ENCODE peak calls at places on chromosomes 2 and 18, in five cellular contexts. One of them, this sample, is unnamed. For H3K9me3 and H3K4me1, the result is how much of the 10 kb centered on the place peaks cover.

GRCh38 chr2:206218792-206219509 is 55.5 kb upstream of the ZDBF2 start:
- DNase-seq in CD8-positive, alpha-beta memory T cell: no peak
- DNase-seq in tibial artery: no peak
- DNase-seq in left ventricle myocardium inferior: no peak
- DNase-seq in hepatocyte: no peak
- DNase-seq in this sample: no peak

GRCh38 chr2:2252179-2252578 is 78.9 kb downstream of the MYT1L start:
- DNase-seq in CD8-positive, alpha-beta memory T cell: no peak
- DNase-seq in tibial artery: no peak
- DNase-seq in left ventricle myocardium inferior: no peak
- DNase-seq in hepatocyte: no peak
- DNase-seq in this sample: no peak

GRCh38 chr2:207073791-207074678 is 91.7 kb downstream of the KLF7 start:
- DNase-seq in CD8-positive, alpha-beta memory T cell: no peak
- DNase-seq in tibial artery: no peak
- DNase-seq in left ventricle myocardium inferior: no peak
- DNase-seq in hepatocyte: no peak
- DNase-seq in this sample: no peak

GRCh38 chr18:12766986-12767433 is 64.2 kb downstream of the PSMG2 start:
- DNase-seq in CD8-positive, alpha-beta memory T cell: no peak
- DNase-seq in tibial artery: no peak
- DNase-seq in left ventricle myocardium inferior: no peak
- DNase-seq in hepatocyte: peak
- DNase-seq in this sample: no peak

GRCh38 chr2:186256540-186256939 is 229.5 kb upstream of the ZC3H15 start:
- DNase-seq in CD8-positive, alpha-beta memory T cell: no peak
- DNase-seq in tibial artery: no peak
- DNase-seq in left ventricle myocardium inferior: no peak
- DNase-seq in hepatocyte: peak
- DNase-seq in this sample: no peak

GRCh38 chr2:144071461-144071860 is 448.5 kb downstream of the ZEB2 start:
- DNase-seq in CD8-positive, alpha-beta memory T cell: no peak
- DNase-seq in tibial artery: no peak
- DNase-seq in left ventricle myocardium inferior: no peak
- DNase-seq in hepatocyte: no peak
- DNase-seq in this sample: no peak

GRCh38 chr2:12717988-12718661 is 1.4 kb downstream of the TRIB2 start:
- DNase-seq in CD8-positive, alpha-beta memory T cell: no peak
- DNase-seq in tibial artery: no peak
- DNase-seq in left ventricle myocardium inferior: no peak
- DNase-seq in hepatocyte: peak
- DNase-seq in this sample: peak

GRCh38 chr18:3648695-3649094 is 198.7 kb downstream of the TGIF1 start:
- DNase-seq in CD8-positive, alpha-beta memory T cell: no peak
- DNase-seq in tibial artery: no peak
- DNase-seq in left ventricle myocardium inferior: no peak
- DNase-seq in hepatocyte: no peak
- DNase-seq in this sample: no peak

GRCh38 chr18:3008546-3008945 is 4.4 kb downstream of the LPIN2 start:
- DNase-seq in CD8-positive, alpha-beta memory T cell: no peak
- DNase-seq in tibial artery: no peak
- DNase-seq in left ventricle myocardium inferior: no peak
- DNase-seq in hepatocyte: no peak
- DNase-seq in this sample: no peak

GRCh38 chr2:68789603-68790002 is 55.0 kb downstream of the ARHGAP25 start:
- DNase-seq in CD8-positive, alpha-beta memory T cell: no peak
- DNase-seq in tibial artery: no peak
- DNase-seq in left ventricle myocardium inferior: no peak
- DNase-seq in hepatocyte: no peak
- DNase-seq in this sample: no peak

GRCh38 chr2:73000808-73001570 is 70.5 kb downstream of the SFXN5 start:
- DNase-seq in CD8-positive, alpha-beta memory T cell: no peak
- DNase-seq in tibial artery: no peak
- DNase-seq in left ventricle myocardium inferior: no peak
- DNase-seq in hepatocyte: peak
- DNase-seq in this sample: no peak

GRCh38 chr2:226678422-226678821 is 121.2 kb downstream of the IRS1 start:
- DNase-seq in CD8-positive, alpha-beta memory T cell: no peak
- DNase-seq in tibial artery: no peak
- DNase-seq in left ventricle myocardium inferior: peak
- DNase-seq in hepatocyte: no peak
- DNase-seq in this sample: no peak

GRCh38 chr2:38598991-38599295 is 3.8 kb downstream of the HNRNPLL start:
- DNase-seq in CD8-positive, alpha-beta memory T cell: no peak
- DNase-seq in tibial artery: no peak
- DNase-seq in left ventricle myocardium inferior: no peak
- DNase-seq in hepatocyte: no peak
- DNase-seq in this sample: no peak

GRCh38 chr2:203164311-203164935 is 74.4 kb upstream of the CYP20A1 start:
- DNase-seq in CD8-positive, alpha-beta memory T cell: no peak
- DNase-seq in tibial artery: no peak
- DNase-seq in left ventricle myocardium inferior: no peak
- DNase-seq in hepatocyte: peak
- DNase-seq in this sample: no peak

GRCh38 chr2:240257940-240258580 is 117.6 kb upstream of the OTOS start:
- DNase-seq in CD8-positive, alpha-beta memory T cell: no peak
- DNase-seq in tibial artery: no peak
- DNase-seq in left ventricle myocardium inferior: no peak
- DNase-seq in hepatocyte: no peak
- DNase-seq in this sample: no peak

GRCh38 chr18:2274613-2275012 is 296.7 kb downstream of the METTL4 start:
- DNase-seq in CD8-positive, alpha-beta memory T cell: no peak
- DNase-seq in tibial artery: no peak
- DNase-seq in left ventricle myocardium inferior: no peak
- DNase-seq in hepatocyte: no peak
- DNase-seq in this sample: no peak

GRCh38 chr2:142180820-142181533 is 50.2 kb upstream of the LRP1B start:
- DNase-seq in CD8-positive, alpha-beta memory T cell: no peak
- DNase-seq in tibial artery: no peak
- DNase-seq in left ventricle myocardium inferior: no peak
- DNase-seq in hepatocyte: peak
- DNase-seq in this sample: peak

GRCh38 chr2:32479224-32479623 is 122.4 kb downstream of the BIRC6 start:
- DNase-seq in CD8-positive, alpha-beta memory T cell: no peak
- DNase-seq in tibial artery: no peak
- DNase-seq in left ventricle myocardium inferior: no peak
- DNase-seq in hepatocyte: no peak
- DNase-seq in this sample: no peak

GRCh38 chr18:48470484-48471180 is 61.4 kb upstream of the ZBTB7C start:
- DNase-seq in CD8-positive, alpha-beta memory T cell: no peak
- DNase-seq in tibial artery: no peak
- DNase-seq in left ventricle myocardium inferior: no peak
- DNase-seq in hepatocyte: no peak
- DNase-seq in this sample: no peak
- H3K9me3 ChIP-seq in CD8-positive, alpha-beta memory T cell: under half
- H3K9me3 ChIP-seq in tibial artery: under half
- H3K9me3 ChIP-seq in left ventricle myocardium inferior: under half
- H3K9me3 ChIP-seq in hepatocyte: under half
- H3K9me3 ChIP-seq in this sample: under half

GRCh38 chr18:8799593-8799992 is 94.2 kb downstream of the MTCL1 start:
- DNase-seq in CD8-positive, alpha-beta memory T cell: no peak
- DNase-seq in tibial artery: no peak
- DNase-seq in left ventricle myocardium inferior: no peak
- DNase-seq in hepatocyte: no peak
- DNase-seq in this sample: no peak
- H3K4me1 ChIP-seq in CD8-positive, alpha-beta memory T cell: under half
- H3K4me1 ChIP-seq in tibial artery: under half
- H3K4me1 ChIP-seq in left ventricle myocardium inferior: under half
- H3K4me1 ChIP-seq in hepatocyte: under half
- H3K4me1 ChIP-seq in this sample: under half

GRCh38 chr2:164960159-164960558 is 4.8 kb upstream of the SLC38A11 start:
- DNase-seq in CD8-positive, alpha-beta memory T cell: no peak
- DNase-seq in tibial artery: no peak
- DNase-seq in left ventricle myocardium inferior: no peak
- DNase-seq in hepatocyte: no peak
- DNase-seq in this sample: no peak
- H3K9me3 ChIP-seq in CD8-positive, alpha-beta memory T cell: under half
- H3K9me3 ChIP-seq in tibial artery: under half
- H3K9me3 ChIP-seq in left ventricle myocardium inferior: under half
- H3K9me3 ChIP-seq in hepatocyte: under half
- H3K9me3 ChIP-seq in this sample: under half

DNA sequence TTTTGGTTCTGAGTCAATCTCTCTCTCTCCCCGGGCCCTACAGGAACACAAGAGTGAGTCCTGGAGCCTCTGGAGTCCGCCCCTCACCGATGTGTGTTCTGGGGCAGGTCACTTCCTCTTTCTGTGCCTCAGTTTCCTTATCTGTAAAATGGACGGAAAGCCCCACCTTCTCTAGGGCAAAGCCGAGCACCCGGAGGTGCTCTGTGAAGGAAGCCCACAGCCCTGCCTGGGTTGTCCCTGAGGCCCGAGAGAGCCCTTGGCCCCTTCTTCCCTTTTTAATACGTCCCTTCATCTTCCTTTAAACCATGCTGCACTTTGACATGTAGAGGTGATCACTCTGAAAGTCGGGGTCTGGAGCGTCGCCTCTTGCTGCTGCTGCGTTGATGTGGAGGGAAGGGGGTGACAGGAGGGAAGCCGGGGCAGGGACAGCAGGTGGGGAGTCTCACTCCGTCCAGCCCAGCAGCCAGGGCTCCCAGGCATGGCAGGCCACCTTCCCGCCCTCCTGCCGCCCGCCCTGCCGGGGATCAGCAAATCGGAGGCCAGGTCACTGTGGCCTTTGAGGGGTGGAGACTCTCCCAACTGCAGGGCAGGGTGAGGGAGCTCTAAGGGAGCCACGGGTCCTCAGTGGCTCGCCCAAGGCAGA is 136.1 kb upstream of the ID2 start:
- DNase-seq in CD8-positive, alpha-beta memory T cell: no peak
- DNase-seq in tibial artery: no peak
- DNase-seq in left ventricle myocardium inferior: peak
- DNase-seq in hepatocyte: no peak
- DNase-seq in this sample: no peak
- H3K4me1 ChIP-seq in CD8-positive, alpha-beta memory T cell: under half
- H3K4me1 ChIP-seq in tibial artery: under half
- H3K4me1 ChIP-seq in left ventricle myocardium inferior: under half
- H3K4me1 ChIP-seq in hepatocyte: under half
- H3K4me1 ChIP-seq in this sample: under half

DNA sequence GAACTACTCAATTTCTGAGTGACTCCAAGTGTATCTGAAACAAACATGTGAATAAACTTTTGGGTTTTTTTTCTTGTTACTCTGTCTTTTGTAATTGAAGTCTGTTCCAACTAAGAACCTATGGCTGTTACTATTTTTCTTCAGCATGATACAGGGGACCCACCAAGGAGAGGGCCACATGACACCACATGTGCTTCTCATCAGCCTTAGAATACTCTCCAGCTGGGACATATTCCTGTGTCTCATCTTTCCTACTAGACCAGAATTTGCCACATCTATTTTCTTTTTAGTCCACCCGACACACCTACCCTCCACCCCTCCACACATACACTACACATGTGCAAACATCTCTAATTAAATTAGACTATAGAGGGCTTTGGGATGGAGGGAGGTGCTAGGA is 191.7 kb upstream of the NDUFV2 start:
- DNase-seq in CD8-positive, alpha-beta memory T cell: no peak
- DNase-seq in tibial artery: no peak
- DNase-seq in left ventricle myocardium inferior: no peak
- DNase-seq in hepatocyte: no peak
- DNase-seq in this sample: no peak
- H3K9me3 ChIP-seq in CD8-positive, alpha-beta memory T cell: under half
- H3K9me3 ChIP-seq in tibial artery: under half
- H3K9me3 ChIP-seq in left ventricle myocardium inferior: under half
- H3K9me3 ChIP-seq in hepatocyte: under half
- H3K9me3 ChIP-seq in this sample: under half

GRCh38 chr18:76461148-76461547 is 33.9 kb downstream of the ZNF516 start:
- DNase-seq in CD8-positive, alpha-beta memory T cell: no peak
- DNase-seq in tibial artery: no peak
- DNase-seq in left ventricle myocardium inferior: no peak
- DNase-seq in hepatocyte: no peak
- DNase-seq in this sample: no peak

GRCh38 chr18:76463872-76464271 is 31.2 kb downstream of the ZNF516 start:
- DNase-seq in CD8-positive, alpha-beta memory T cell: no peak
- DNase-seq in tibial artery: no peak
- DNase-seq in left ventricle myocardium inferior: no peak
- DNase-seq in hepatocyte: no peak
- DNase-seq in this sample: no peak

GRCh38 chr18:76463358-76463757 is 31.7 kb downstream of the ZNF516 start:
- DNase-seq in CD8-positive, alpha-beta memory T cell: no peak
- DNase-seq in tibial artery: no peak
- DNase-seq in left ventricle myocardium inferior: no peak
- DNase-seq in hepatocyte: no peak
- DNase-seq in this sample: no peak

GRCh38 chr18:76461692-76462325 is 33.2 kb downstream of the ZNF516 start:
- DNase-seq in CD8-positive, alpha-beta memory T cell: no peak
- DNase-seq in tibial artery: no peak
- DNase-seq in left ventricle myocardium inferior: no peak
- DNase-seq in hepatocyte: no peak
- DNase-seq in this sample: no peak

DNA sequence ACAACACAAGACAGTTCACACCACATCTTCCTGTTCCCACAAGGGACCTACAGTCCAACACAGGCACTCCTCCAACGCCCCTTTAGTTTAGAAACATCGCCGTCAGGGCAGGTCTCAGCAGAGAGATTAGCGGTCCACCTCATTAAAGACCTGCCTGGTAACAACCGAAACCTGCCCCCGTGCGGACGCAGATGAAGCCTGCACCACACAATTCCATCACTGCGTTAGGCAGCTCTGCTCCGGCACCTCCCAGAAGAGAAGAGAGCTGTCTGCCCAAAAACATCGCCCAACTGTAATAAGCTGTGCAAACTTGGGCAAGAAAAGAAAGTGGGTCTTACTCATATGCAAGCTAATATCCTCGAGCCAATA is 32.7 kb downstream of the ZNF516 start:
- DNase-seq in CD8-positive, alpha-beta memory T cell: no peak
- DNase-seq in tibial artery: no peak
- DNase-seq in left ventricle myocardium inferior: no peak
- DNase-seq in hepatocyte: no peak
- DNase-seq in this sample: peak
- H3K4me1 ChIP-seq in CD8-positive, alpha-beta memory T cell: under half
- H3K4me1 ChIP-seq in tibial artery: under half
- H3K4me1 ChIP-seq in left ventricle myocardium inferior: under half
- H3K4me1 ChIP-seq in hepatocyte: under half
- H3K4me1 ChIP-seq in this sample: half or more

GRCh38 chr2:64000630-64001381 is 18.4 kb downstream of the VPS54 start:
- DNase-seq in CD8-positive, alpha-beta memory T cell: no peak
- DNase-seq in tibial artery: no peak
- DNase-seq in left ventricle myocardium inferior: no peak
- DNase-seq in hepatocyte: no peak
- DNase-seq in this sample: no peak
- H3K9me3 ChIP-seq in CD8-positive, alpha-beta memory T cell: under half
- H3K9me3 ChIP-seq in tibial artery: under half
- H3K9me3 ChIP-seq in left ventricle myocardium inferior: under half
- H3K9me3 ChIP-seq in hepatocyte: under half
- H3K9me3 ChIP-seq in this sample: under half

This sample was measured in testis.